ENCODE peak calls at places on chromosomes 2 and 18, in five cellular contexts. One of them, this sample, is unnamed.

GRCh38 chr2:230723363-230723762 is 10.7 kb downstream of the CAB39 start:
- DNase-seq in astrocyte of the spinal cord: no peak
- DNase-seq in B cell: no peak
- DNase-seq in IMR-90: no peak
- DNase-seq in foreskin fibroblast: no peak
- DNase-seq in this sample: no peak

GRCh38 chr2:149595069-149595963 is 7.7 kb upstream of the MMADHC start:
- DNase-seq in IMR-90: peak
- DNase-seq in astrocyte of the spinal cord: peak
- DNase-seq in B cell: no peak
- DNase-seq in foreskin fibroblast: peak
- DNase-seq in this sample: no peak

GRCh38 chr2:118667366-118667765 is 180.1 kb downstream of the EN1 start:
- DNase-seq in IMR-90: no peak
- DNase-seq in foreskin fibroblast: peak
- DNase-seq in B cell: no peak
- DNase-seq in astrocyte of the spinal cord: peak
- DNase-seq in this sample: no peak

GRCh38 chr2:169716938-169717690 is 16.5 kb upstream of the KLHL23 start:
- DNase-seq in foreskin fibroblast: no peak
- DNase-seq in B cell: no peak
- DNase-seq in IMR-90: peak
- DNase-seq in astrocyte of the spinal cord: no peak
- DNase-seq in this sample: peak

GRCh38 chr2:11397513-11397912 is 53.1 kb upstream of the ROCK2 start:
- DNase-seq in B cell: no peak
- DNase-seq in foreskin fibroblast: peak
- DNase-seq in IMR-90: no peak
- DNase-seq in astrocyte of the spinal cord: no peak
- DNase-seq in this sample: no peak

GRCh38 chr2:222592176-222592575 is 63.7 kb downstream of the FARSB start:
- DNase-seq in IMR-90: no peak
- DNase-seq in foreskin fibroblast: no peak
- DNase-seq in astrocyte of the spinal cord: no peak
- DNase-seq in B cell: no peak
- DNase-seq in this sample: no peak

GRCh38 chr18:54849683-54850082 is 21.4 kb downstream of the RAB27B start:
- DNase-seq in IMR-90: no peak
- DNase-seq in foreskin fibroblast: no peak
- DNase-seq in B cell: no peak
- DNase-seq in astrocyte of the spinal cord: no peak
- DNase-seq in this sample: no peak

GRCh38 chr2:230906471-230907230 is 18.4 kb downstream of the GPR55 start:
- DNase-seq in foreskin fibroblast: no peak
- DNase-seq in astrocyte of the spinal cord: no peak
- DNase-seq in B cell: no peak
- DNase-seq in IMR-90: no peak
- DNase-seq in this sample: peak

GRCh38 chr2:9778012-9778411 is 65.3 kb upstream of the TAF1B start:
- DNase-seq in IMR-90: no peak
- DNase-seq in foreskin fibroblast: no peak
- DNase-seq in astrocyte of the spinal cord: no peak
- DNase-seq in B cell: no peak
- DNase-seq in this sample: no peak

GRCh38 chr18:34970106-34970505 is 71.1 kb upstream of the MAPRE2 start:
- DNase-seq in IMR-90: peak
- DNase-seq in foreskin fibroblast: peak
- DNase-seq in B cell: no peak
- DNase-seq in astrocyte of the spinal cord: no peak
- DNase-seq in this sample: no peak

GRCh38 chr2:171403181-171403580 is 30.6 kb downstream of the METTL8 start:
- DNase-seq in IMR-90: peak
- DNase-seq in foreskin fibroblast: peak
- DNase-seq in astrocyte of the spinal cord: peak
- DNase-seq in B cell: no peak
- DNase-seq in this sample: no peak

GRCh38 chr2:142946941-142947340 is 69.5 kb downstream of the KYNU start:
- DNase-seq in IMR-90: peak
- DNase-seq in foreskin fibroblast: no peak
- DNase-seq in B cell: no peak
- DNase-seq in astrocyte of the spinal cord: peak
- DNase-seq in this sample: no peak

GRCh38 chr2:240121190-240121589 is 14.9 kb downstream of the COPS9 start:
- DNase-seq in IMR-90: no peak
- DNase-seq in B cell: no peak
- DNase-seq in astrocyte of the spinal cord: no peak
- DNase-seq in foreskin fibroblast: no peak
- DNase-seq in this sample: no peak

GRCh38 chr2:120132691-120133090 is 90.5 kb downstream of the TMEM185B start:
- DNase-seq in B cell: no peak
- DNase-seq in foreskin fibroblast: no peak
- DNase-seq in IMR-90: no peak
- DNase-seq in astrocyte of the spinal cord: no peak
- DNase-seq in this sample: no peak

GRCh38 chr18:24380163-24380747 is 17.4 kb downstream of the OSBPL1A start:
- DNase-seq in astrocyte of the spinal cord: no peak
- DNase-seq in foreskin fibroblast: no peak
- DNase-seq in B cell: no peak
- DNase-seq in IMR-90: no peak
- DNase-seq in this sample: no peak
- TF ChIP-seq CTCF in astrocyte of the spinal cord: no peak
- TF ChIP-seq CTCF in foreskin fibroblast: no peak
- TF ChIP-seq CTCF in B cell: no peak
- TF ChIP-seq CTCF in IMR-90: no peak
- TF ChIP-seq CTCF in this sample: no peak

DNA sequence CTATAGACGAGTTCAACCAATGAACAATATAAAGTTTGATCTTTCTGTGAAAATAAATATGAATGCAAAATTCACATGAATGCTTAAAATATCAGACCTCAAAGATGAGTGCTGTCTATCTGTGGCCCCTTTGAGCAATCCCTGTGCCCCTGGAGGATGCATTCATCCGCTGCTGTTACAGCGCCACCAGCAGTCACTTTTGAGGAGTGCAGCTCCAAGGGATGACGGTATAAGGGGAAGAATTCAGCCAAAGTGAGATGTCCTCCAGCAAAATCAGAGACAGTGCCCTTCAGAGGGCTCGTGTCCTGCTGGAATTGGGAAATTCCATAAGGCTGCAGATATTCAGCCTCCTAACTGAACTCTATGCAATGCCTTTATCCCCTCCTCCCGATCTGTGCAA is 12.0 kb upstream of the CHRNA1 start:
- DNase-seq in IMR-90: no peak
- DNase-seq in foreskin fibroblast: peak
- DNase-seq in B cell: no peak
- DNase-seq in astrocyte of the spinal cord: no peak
- DNase-seq in this sample: no peak
- TF ChIP-seq CTCF in IMR-90: peak
- TF ChIP-seq CTCF in foreskin fibroblast: peak
- TF ChIP-seq CTCF in B cell: peak
- TF ChIP-seq CTCF in astrocyte of the spinal cord: peak
- TF ChIP-seq CTCF in this sample: no peak

GRCh38 chr2:86793752-86794151 is 3.0 kb upstream of the CD8A start:
- DNase-seq in B cell: no peak
- DNase-seq in foreskin fibroblast: no peak
- DNase-seq in astrocyte of the spinal cord: no peak
- DNase-seq in IMR-90: no peak
- DNase-seq in this sample: no peak
- TF ChIP-seq CTCF in B cell: no peak
- TF ChIP-seq CTCF in foreskin fibroblast: no peak
- TF ChIP-seq CTCF in astrocyte of the spinal cord: no peak
- TF ChIP-seq CTCF in IMR-90: no peak
- TF ChIP-seq CTCF in this sample: no peak

DNA sequence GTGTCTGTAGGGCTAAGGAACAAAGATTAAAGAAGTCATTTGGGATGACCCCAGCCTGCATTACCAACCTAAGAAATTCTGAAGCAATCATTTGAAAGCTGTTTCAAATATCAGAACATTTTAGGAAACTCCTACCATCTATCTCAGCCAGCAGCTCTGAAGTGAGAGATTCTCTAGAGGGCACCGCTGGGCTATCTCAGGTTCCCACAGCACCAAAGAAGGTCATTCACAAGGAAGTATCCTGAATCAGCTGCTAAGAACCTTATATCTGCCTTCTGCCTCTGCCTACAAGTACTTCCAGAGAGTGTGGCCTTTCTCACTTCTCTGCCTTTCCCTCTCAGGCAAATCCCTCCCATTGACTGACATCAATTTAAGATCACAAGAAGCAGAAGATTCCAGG is 13.4 kb upstream of the EVA1A start:
- DNase-seq in foreskin fibroblast: peak
- DNase-seq in astrocyte of the spinal cord: no peak
- DNase-seq in B cell: no peak
- DNase-seq in IMR-90: peak
- DNase-seq in this sample: no peak
- TF ChIP-seq CTCF in foreskin fibroblast: peak
- TF ChIP-seq CTCF in astrocyte of the spinal cord: no peak
- TF ChIP-seq CTCF in B cell: no peak
- TF ChIP-seq CTCF in IMR-90: peak
- TF ChIP-seq CTCF in this sample: no peak

DNA sequence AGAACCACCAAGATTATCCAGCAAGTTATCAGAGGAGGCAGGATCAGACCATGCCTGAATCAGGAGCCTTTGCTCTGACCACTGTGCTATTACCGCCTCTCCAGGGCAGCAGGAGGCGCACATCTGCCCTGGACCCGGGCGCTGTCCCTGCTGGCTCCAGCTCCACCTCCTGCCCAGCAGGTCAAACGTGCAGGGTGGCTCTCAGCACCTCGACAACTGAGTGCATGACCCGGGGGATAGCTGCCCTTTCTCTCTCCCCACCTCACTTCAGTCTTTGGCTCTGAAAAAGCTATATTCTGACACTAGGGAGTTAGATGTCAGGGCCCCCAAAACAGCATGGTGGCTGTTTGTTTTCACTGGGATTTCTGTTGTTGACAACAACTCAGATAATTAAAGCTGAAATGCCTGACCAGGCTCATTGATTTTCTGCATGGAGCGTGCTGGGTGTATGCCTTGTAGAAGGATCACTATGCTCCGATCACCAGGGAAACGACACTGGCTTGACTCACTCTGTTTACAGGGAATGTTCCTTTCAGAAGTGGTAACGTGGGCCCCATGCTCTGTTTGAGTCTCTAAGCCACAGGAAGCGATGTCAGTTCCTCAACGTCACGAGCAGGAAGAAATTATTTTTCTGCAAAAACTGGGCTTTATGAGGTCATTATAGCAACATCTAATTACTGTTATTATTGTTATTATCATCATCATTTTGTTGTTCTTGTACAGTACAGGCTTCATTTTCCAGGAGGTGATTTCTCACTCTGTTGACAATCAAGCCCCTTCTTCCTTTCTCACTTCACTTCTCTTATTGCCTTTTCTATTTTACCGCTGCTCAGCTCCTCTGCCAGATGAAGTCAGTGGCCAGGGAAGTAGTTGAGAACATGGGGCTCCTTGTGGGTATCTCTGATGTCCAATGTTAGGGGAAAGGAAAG is 125.6 kb downstream of the PLB1 start:
- DNase-seq in B cell: peak
- DNase-seq in IMR-90: peak
- DNase-seq in foreskin fibroblast: peak
- DNase-seq in astrocyte of the spinal cord: peak
- DNase-seq in this sample: peak
- TF ChIP-seq CTCF in B cell: no peak
- TF ChIP-seq CTCF in IMR-90: peak
- TF ChIP-seq CTCF in foreskin fibroblast: peak
- TF ChIP-seq CTCF in astrocyte of the spinal cord: peak
- TF ChIP-seq CTCF in this sample: peak

GRCh38 chr2:70598197-70598596 is 44.6 kb upstream of the TGFA start:
- DNase-seq in IMR-90: no peak
- DNase-seq in astrocyte of the spinal cord: no peak
- DNase-seq in B cell: no peak
- DNase-seq in foreskin fibroblast: no peak
- DNase-seq in this sample: no peak

GRCh38 chr2:70607121-70607551 is 53.5 kb upstream of the TGFA start:
- DNase-seq in IMR-90: no peak
- DNase-seq in B cell: no peak
- DNase-seq in astrocyte of the spinal cord: peak
- DNase-seq in foreskin fibroblast: no peak
- DNase-seq in this sample: no peak

GRCh38 chr2:70608373-70608772 is 54.7 kb upstream of the TGFA start:
- DNase-seq in B cell: no peak
- DNase-seq in foreskin fibroblast: no peak
- DNase-seq in astrocyte of the spinal cord: peak
- DNase-seq in IMR-90: no peak
- DNase-seq in this sample: no peak

GRCh38 chr2:70603066-70603465 is 49.4 kb upstream of the TGFA start:
- DNase-seq in IMR-90: no peak
- DNase-seq in astrocyte of the spinal cord: no peak
- DNase-seq in foreskin fibroblast: no peak
- DNase-seq in B cell: no peak
- DNase-seq in this sample: no peak
- TF ChIP-seq CTCF in IMR-90: no peak
- TF ChIP-seq CTCF in astrocyte of the spinal cord: no peak
- TF ChIP-seq CTCF in foreskin fibroblast: no peak
- TF ChIP-seq CTCF in B cell: peak
- TF ChIP-seq CTCF in this sample: no peak

This sample was measured in mucosa of descending colon.